ENCODE peak calls at places on chromosomes 5 and 9, in four cellular contexts. Z is adrenal gland, W is AG09319, B is transverse colon. V is an unnamed sample.

GRCh38 chr5:176394881-176395675 is 6.5 kb downstream of the HIGD2A start:
- DNase-seq in Z (no peak), W (no peak), B (no peak), V (no peak)

GRCh38 chr9:73080110-73080683 is 71.5 kb upstream of the ANXA1 start:
- DNase-seq in Z (no peak), W (no peak), B (peak; percentile 35), V (no peak)

GRCh38 chr5:80153586-80154126 is 102.2 kb downstream of the SERINC5 start:
- DNase-seq in Z (no peak), W (no peak), B (peak; percentile 39), V (no peak)

GRCh38 chr9:123339666-123340414 is 16.2 kb upstream of the CRB2 start:
- DNase-seq in Z (no peak), W (no peak), B (peak; percentile 47), V (no peak)

GRCh38 chr9:86057491-86057890 is 41.9 kb downstream of the GOLM1 start:
- DNase-seq in Z (no peak), W (no peak), B (no peak), V (no peak)

GRCh38 chr9:68597362-68597997 is 56.8 kb upstream of the TMEM252 start:
- DNase-seq in Z (no peak), W (no peak), B (no peak), V (no peak)

GRCh38 chr9:78807286-78807685 is 510.4 kb downstream of the PSAT1 start:
- DNase-seq in Z (no peak), W (no peak), B (no peak), V (no peak)

GRCh38 chr5:173837654-173838053 is 50.5 kb upstream of the CPEB4 start:
- DNase-seq in Z (no peak), W (no peak), B (no peak), V (no peak)

GRCh38 chr5:159403906-159404641 is 73.8 kb upstream of the IL12B start:
- DNase-seq in Z (no peak), W (no peak), B (no peak), V (no peak)

GRCh38 chr9:129276486-129277260 is 98.6 kb upstream of the IER5L start:
- DNase-seq in Z (peak; percentile 5), W (no peak), B (no peak), V (peak; percentile 58)

GRCh38 chr9:7216004-7216821 is 458.4 kb downstream of the KDM4C start:
- DNase-seq in Z (no peak), W (no peak), B (no peak), V (no peak)

GRCh38 chr9:129270205-129270604 is 92.1 kb upstream of the IER5L start:
- DNase-seq in Z (no peak), W (no peak), B (peak; percentile 54), V (no peak)

GRCh38 chr5:172010278-172010677 is 3.8 kb upstream of the FBXW11 start:
- DNase-seq in Z (no peak), W (no peak), B (no peak), V (no peak)
- TF ChIP-seq CTCF in Z (no peak), W (peak; percentile 2), B (no peak), V (peak; percentile 73)

GRCh38 chr9:32550609-32551490 is 1.3 kb upstream of the SMIM27 start:
- DNase-seq in Z (peak; percentile 94), W (peak; percentile 84), B (peak; percentile 93), V (peak; percentile 97)
- TF ChIP-seq CTCF in Z (no peak), W (no peak), B (peak; percentile 6), V (peak; percentile 31)

GRCh38 chr5:86878250-86878649 is 260.5 kb downstream of the COX7C start:
- DNase-seq in Z (no peak), W (no peak), B (no peak), V (no peak)

GRCh38 chr5:86881493-86882090 is 263.9 kb downstream of the COX7C start:
- DNase-seq in Z (no peak), W (no peak), B (no peak), V (no peak)

GRCh38 chr5:86879086-86879485 is 261.3 kb downstream of the COX7C start:
- DNase-seq in Z (no peak), W (no peak), B (no peak), V (no peak)

GRCh38 chr5:86880344-86880743 is 262.6 kb downstream of the COX7C start:
- DNase-seq in Z (no peak), W (no peak), B (no peak), V (no peak)

GRCh38 chr5:86880785-86881492 is 263.2 kb downstream of the COX7C start:
- DNase-seq in Z (peak; percentile 60), W (peak; percentile 57), B (peak; percentile 10), V (no peak)
- TF ChIP-seq CTCF in Z (peak; percentile 93), W (peak; percentile 89), B (peak; percentile 43), V (peak; percentile 82)

DNA sequence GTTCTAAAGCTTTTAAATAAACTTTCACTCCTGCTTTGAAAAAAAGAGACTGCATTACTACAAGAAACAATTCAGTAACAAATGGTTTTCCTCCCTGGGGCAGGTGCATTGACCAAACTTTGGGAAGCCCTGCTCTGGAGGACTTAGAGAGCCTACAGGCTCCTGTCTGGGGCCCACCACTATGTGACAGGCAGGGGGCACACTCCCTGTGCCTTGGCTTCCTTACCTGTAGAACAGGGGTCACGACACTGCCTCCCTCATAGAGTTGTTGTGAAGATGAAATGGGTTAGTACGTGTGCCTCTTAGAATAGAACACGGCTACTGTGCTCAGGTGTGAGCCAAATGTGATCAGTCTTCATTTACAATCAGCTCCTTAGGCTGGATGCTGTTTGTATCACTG is 130.1 kb downstream of the GPBP1 start:
- DNase-seq in Z (no peak), W (no peak), B (no peak), V (no peak)
- TF ChIP-seq CTCF in Z (no peak), W (no peak), B (no peak), V (peak; percentile 30)

GRCh38 chr9:28774433-28775029 is 1201.2 kb upstream of the C9orf72 start:
- DNase-seq in Z (no peak), W (no peak), B (no peak), V (no peak)
- TF ChIP-seq CTCF in Z (peak; percentile 58), W (no peak), B (peak; percentile 49), V (peak; percentile 83)